ENCODE peak calls at places on chromosomes 13 and 19, in seven cellular contexts. Y is A172, T is WTC11, F is omental fat pad, Z is EL, C is heart left ventricle, G is astrocyte of the spinal cord. E is an unnamed sample.

GRCh38 chr19:34994643-34995471 is 5.3 kb upstream of the GRAMD1A start:
- DNase-seq in Y (no peak), T (no peak), F (no peak), Z (no peak), C (peak), G (no peak), E (no peak)

GRCh38 chr19:46015961-46016425 is 6.9 kb downstream of the PGLYRP1 start:
- DNase-seq in Y (no peak), T (no peak), F (no peak), Z (no peak), C (no peak), G (no peak), E (no peak)

GRCh38 chr13:45950343-45950995 is 98.9 kb upstream of the SIAH3 start:
- DNase-seq in Y (no peak), T (no peak), F (no peak), Z (no peak), C (no peak), G (no peak), E (no peak)

GRCh38 chr19:15439078-15439799 is 10.5 kb downstream of the WIZ start:
- DNase-seq in Y (no peak), T (no peak), F (no peak), Z (no peak), C (no peak), G (no peak), E (no peak)

GRCh38 chr13:107753286-107753685 is 462.1 kb downstream of the LIG4 start:
- DNase-seq in Y (no peak), T (no peak), F (no peak), Z (no peak), C (no peak), G (no peak), E (no peak)

GRCh38 chr13:45119469-45119989 is 781 bp upstream of the GTF2F2 start:
- DNase-seq in Y (no peak), T (no peak), F (no peak), Z (peak), C (no peak), G (peak), E (no peak)

GRCh38 chr19:3142292-3142670 is 6.4 kb downstream of the GNA15 start:
- DNase-seq in Y (peak), T (no peak), F (no peak), Z (peak), C (no peak), G (peak), E (no peak)

GRCh38 chr13:75312884-75313520 is 169.0 kb downstream of the TBC1D4 start:
- DNase-seq in Y (no peak), T (no peak), F (no peak), Z (no peak), C (no peak), G (no peak), E (no peak)

GRCh38 chr19:31548941-31549340 is 199.7 kb upstream of the TSHZ3 start:
- DNase-seq in Y (peak), T (peak), F (no peak), Z (peak), C (no peak), G (peak), E (no peak)

GRCh38 chr13:77563110-77563509 is 27.6 kb downstream of the SCEL start:
- DNase-seq in Y (no peak), T (no peak), F (no peak), Z (no peak), C (no peak), G (peak), E (no peak)

GRCh38 chr13:107545946-107546502 is 669.3 kb downstream of the LIG4 start:
- DNase-seq in Y (no peak), T (no peak), F (no peak), Z (no peak), C (no peak), G (no peak), E (no peak)

GRCh38 chr19:38045554-38046253 is 138.7 kb downstream of the SIPA1L3 start:
- DNase-seq in Y (no peak), T (no peak), F (no peak), Z (no peak), C (no peak), G (no peak), E (no peak)

GRCh38 chr13:80547885-80548284 is 207.0 kb upstream of the SPRY2 start:
- DNase-seq in Y (no peak), T (no peak), F (no peak), Z (no peak), C (peak), G (peak), E (no peak)

GRCh38 chr13:74026753-74027152 is 107.5 kb downstream of the KLF12 start:
- DNase-seq in Y (peak), T (peak), F (no peak), Z (peak), C (no peak), G (peak), E (peak)

GRCh38 chr19:42251572-42251990 is 3.3 kb downstream of the ERF start:
- DNase-seq in Y (no peak), T (no peak), F (no peak), Z (no peak), C (no peak), G (no peak), E (no peak)